ENCODE peak calls at places on chromosomes 11 and 22, in seven cellular contexts. One of them, this sample, is unnamed.

GRCh38 chr11:11584446-11584810 is 37.4 kb downstream of the GALNT18 start:
- DNase-seq in thoracic aorta: no peak
- DNase-seq in GM12892: no peak
- DNase-seq in mesenchymal stem cell: peak
- DNase-seq in left lobe of liver: no peak
- DNase-seq in HFF-Myc: peak
- DNase-seq in GM12865: no peak
- DNase-seq in this sample: no peak

GRCh38 chr22:20211997-20212753 is 55.9 kb downstream of the RTN4R start:
- DNase-seq in thoracic aorta: no peak
- DNase-seq in GM12892: no peak
- DNase-seq in mesenchymal stem cell: no peak
- DNase-seq in left lobe of liver: peak
- DNase-seq in HFF-Myc: no peak
- DNase-seq in GM12865: no peak
- DNase-seq in this sample: no peak

GRCh38 chr11:30358569-30358968 is 35.7 kb downstream of the ARL14EP start:
- DNase-seq in thoracic aorta: no peak
- DNase-seq in GM12892: no peak
- DNase-seq in mesenchymal stem cell: no peak
- DNase-seq in left lobe of liver: no peak
- DNase-seq in HFF-Myc: no peak
- DNase-seq in GM12865: no peak
- DNase-seq in this sample: no peak

GRCh38 chr11:92295175-92296137 is 70.8 kb downstream of the FAT3 start:
- DNase-seq in thoracic aorta: no peak
- DNase-seq in GM12892: no peak
- DNase-seq in mesenchymal stem cell: peak
- DNase-seq in left lobe of liver: no peak
- DNase-seq in HFF-Myc: no peak
- DNase-seq in GM12865: no peak
- DNase-seq in this sample: no peak

GRCh38 chr22:50199836-50200332 is 927 bp upstream of the SELENOO start:
- DNase-seq in thoracic aorta: no peak
- DNase-seq in GM12892: no peak
- DNase-seq in mesenchymal stem cell: peak
- DNase-seq in left lobe of liver: no peak
- DNase-seq in HFF-Myc: no peak
- DNase-seq in GM12865: no peak
- DNase-seq in this sample: no peak

GRCh38 chr11:108224908-108225786 is 2.3 kb downstream of the ATM start:
- DNase-seq in thoracic aorta: no peak
- DNase-seq in GM12892: no peak
- DNase-seq in mesenchymal stem cell: no peak
- DNase-seq in left lobe of liver: no peak
- DNase-seq in HFF-Myc: no peak
- DNase-seq in GM12865: peak
- DNase-seq in this sample: peak

GRCh38 chr11:115527534-115528125 is 23.4 kb upstream of the CADM1 start:
- DNase-seq in thoracic aorta: no peak
- DNase-seq in GM12892: no peak
- DNase-seq in mesenchymal stem cell: no peak
- DNase-seq in left lobe of liver: no peak
- DNase-seq in HFF-Myc: no peak
- DNase-seq in GM12865: no peak
- DNase-seq in this sample: no peak

GRCh38 chr22:45889539-45890350 is 87.2 kb downstream of the WNT7B start:
- DNase-seq in thoracic aorta: no peak
- DNase-seq in GM12892: no peak
- DNase-seq in mesenchymal stem cell: no peak
- DNase-seq in left lobe of liver: no peak
- DNase-seq in HFF-Myc: no peak
- DNase-seq in GM12865: no peak
- DNase-seq in this sample: no peak

GRCh38 chr22:48929276-48929790 is 898.3 kb downstream of the BRD1 start:
- DNase-seq in thoracic aorta: no peak
- DNase-seq in GM12892: no peak
- DNase-seq in mesenchymal stem cell: no peak
- DNase-seq in left lobe of liver: peak
- DNase-seq in HFF-Myc: no peak
- DNase-seq in GM12865: no peak
- DNase-seq in this sample: no peak

GRCh38 chr22:47192651-47193437 is 430.4 kb downstream of the TBC1D22A start:
- DNase-seq in thoracic aorta: no peak
- DNase-seq in GM12892: peak
- DNase-seq in mesenchymal stem cell: no peak
- DNase-seq in left lobe of liver: peak
- DNase-seq in HFF-Myc: no peak
- DNase-seq in GM12865: peak
- DNase-seq in this sample: peak

GRCh38 chr11:2298795-2299747 is 2.6 kb downstream of the C11orf21 start:
- DNase-seq in thoracic aorta: no peak
- DNase-seq in GM12892: no peak
- DNase-seq in mesenchymal stem cell: no peak
- DNase-seq in left lobe of liver: peak
- DNase-seq in HFF-Myc: no peak
- DNase-seq in GM12865: peak
- DNase-seq in this sample: peak

GRCh38 chr11:19191530-19192169 is 10.1 kb downstream of the CSRP3 start:
- DNase-seq in thoracic aorta: no peak
- DNase-seq in GM12892: no peak
- DNase-seq in mesenchymal stem cell: peak
- DNase-seq in left lobe of liver: peak
- DNase-seq in HFF-Myc: no peak
- DNase-seq in GM12865: no peak
- DNase-seq in this sample: no peak

This sample was measured in NB4.